ENCODE peak calls at places on chromosomes 7 and 10, in ten cellular contexts. One of them, this sample, is unnamed.

GRCh38 chr7:134932707-134933370 is 53.5 kb upstream of the AGBL3 start:
- DNase-seq in stimulated activated CD4-positive, alpha-beta T cell treated with anti-CD3 and anti-CD28 coated beads, Interleukin-12 subunit alpha, Interleukin-12 subunit beta, amount 100 ng/mL, for 48 hours: no peak
- DNase-seq in cardiac muscle cell: peak
- DNase-seq in non-pigmented ciliary epithelial cell: no peak
- DNase-seq in breast epithelium: no peak
- DNase-seq in psoas muscle: peak
- DNase-seq in body of pancreas: no peak
- DNase-seq in NCI-H1092 treated with DMSO at 0.1 percent for 48 hours: no peak
- DNase-seq in stimulated activated CD8-positive, alpha-beta memory T cell treated with anti-CD3 and anti-CD28 coated beads, Interleukin-7, amount 100 ng/mL, for 1 hour: no peak
- DNase-seq in RKO: no peak
- DNase-seq in this sample: no peak

GRCh38 chr10:93224005-93224779 is 150.5 kb downstream of the CYP26A1 start:
- DNase-seq in stimulated activated CD4-positive, alpha-beta T cell treated with anti-CD3 and anti-CD28 coated beads, Interleukin-12 subunit alpha, Interleukin-12 subunit beta, amount 100 ng/mL, for 48 hours: no peak
- DNase-seq in cardiac muscle cell: no peak
- DNase-seq in non-pigmented ciliary epithelial cell: no peak
- DNase-seq in breast epithelium: no peak
- DNase-seq in psoas muscle: no peak
- DNase-seq in body of pancreas: no peak
- DNase-seq in NCI-H1092 treated with DMSO at 0.1 percent for 48 hours: no peak
- DNase-seq in stimulated activated CD8-positive, alpha-beta memory T cell treated with anti-CD3 and anti-CD28 coated beads, Interleukin-7, amount 100 ng/mL, for 1 hour: no peak
- DNase-seq in RKO: no peak
- DNase-seq in this sample: no peak

GRCh38 chr7:98869374-98870070 is at the start of gene TMEM130:
- DNase-seq in stimulated activated CD4-positive, alpha-beta T cell treated with anti-CD3 and anti-CD28 coated beads, Interleukin-12 subunit alpha, Interleukin-12 subunit beta, amount 100 ng/mL, for 48 hours: no peak
- DNase-seq in cardiac muscle cell: no peak
- DNase-seq in non-pigmented ciliary epithelial cell: no peak
- DNase-seq in breast epithelium: no peak
- DNase-seq in psoas muscle: no peak
- DNase-seq in body of pancreas: no peak
- DNase-seq in NCI-H1092 treated with DMSO at 0.1 percent for 48 hours: no peak
- DNase-seq in stimulated activated CD8-positive, alpha-beta memory T cell treated with anti-CD3 and anti-CD28 coated beads, Interleukin-7, amount 100 ng/mL, for 1 hour: no peak
- DNase-seq in RKO: no peak
- DNase-seq in this sample: no peak

GRCh38 chr7:50088463-50089129 is 4.5 kb downstream of the ZPBP start:
- DNase-seq in stimulated activated CD4-positive, alpha-beta T cell treated with anti-CD3 and anti-CD28 coated beads, Interleukin-12 subunit alpha, Interleukin-12 subunit beta, amount 100 ng/mL, for 48 hours: no peak
- DNase-seq in cardiac muscle cell: no peak
- DNase-seq in non-pigmented ciliary epithelial cell: no peak
- DNase-seq in breast epithelium: no peak
- DNase-seq in psoas muscle: no peak
- DNase-seq in body of pancreas: no peak
- DNase-seq in NCI-H1092 treated with DMSO at 0.1 percent for 48 hours: no peak
- DNase-seq in stimulated activated CD8-positive, alpha-beta memory T cell treated with anti-CD3 and anti-CD28 coated beads, Interleukin-7, amount 100 ng/mL, for 1 hour: no peak
- DNase-seq in RKO: peak
- DNase-seq in this sample: no peak

GRCh38 chr10:122587099-122587725 is 26.7 kb downstream of the DMBT1 start:
- DNase-seq in stimulated activated CD4-positive, alpha-beta T cell treated with anti-CD3 and anti-CD28 coated beads, Interleukin-12 subunit alpha, Interleukin-12 subunit beta, amount 100 ng/mL, for 48 hours: no peak
- DNase-seq in cardiac muscle cell: no peak
- DNase-seq in non-pigmented ciliary epithelial cell: no peak
- DNase-seq in breast epithelium: no peak
- DNase-seq in psoas muscle: no peak
- DNase-seq in body of pancreas: no peak
- DNase-seq in NCI-H1092 treated with DMSO at 0.1 percent for 48 hours: no peak
- DNase-seq in stimulated activated CD8-positive, alpha-beta memory T cell treated with anti-CD3 and anti-CD28 coated beads, Interleukin-7, amount 100 ng/mL, for 1 hour: no peak
- DNase-seq in RKO: no peak
- DNase-seq in this sample: no peak

GRCh38 chr10:112362833-112363232 is 11.1 kb upstream of the ACSL5 start:
- DNase-seq in stimulated activated CD4-positive, alpha-beta T cell treated with anti-CD3 and anti-CD28 coated beads, Interleukin-12 subunit alpha, Interleukin-12 subunit beta, amount 100 ng/mL, for 48 hours: no peak
- DNase-seq in cardiac muscle cell: peak
- DNase-seq in non-pigmented ciliary epithelial cell: no peak
- DNase-seq in breast epithelium: no peak
- DNase-seq in psoas muscle: peak
- DNase-seq in body of pancreas: no peak
- DNase-seq in NCI-H1092 treated with DMSO at 0.1 percent for 48 hours: no peak
- DNase-seq in stimulated activated CD8-positive, alpha-beta memory T cell treated with anti-CD3 and anti-CD28 coated beads, Interleukin-7, amount 100 ng/mL, for 1 hour: no peak
- DNase-seq in RKO: no peak
- DNase-seq in this sample: no peak

GRCh38 chr10:68871731-68872342 is 29.3 kb upstream of the DDX50 start:
- DNase-seq in stimulated activated CD4-positive, alpha-beta T cell treated with anti-CD3 and anti-CD28 coated beads, Interleukin-12 subunit alpha, Interleukin-12 subunit beta, amount 100 ng/mL, for 48 hours: no peak
- DNase-seq in cardiac muscle cell: peak
- DNase-seq in non-pigmented ciliary epithelial cell: peak
- DNase-seq in breast epithelium: no peak
- DNase-seq in psoas muscle: no peak
- DNase-seq in body of pancreas: no peak
- DNase-seq in NCI-H1092 treated with DMSO at 0.1 percent for 48 hours: peak
- DNase-seq in stimulated activated CD8-positive, alpha-beta memory T cell treated with anti-CD3 and anti-CD28 coated beads, Interleukin-7, amount 100 ng/mL, for 1 hour: no peak
- DNase-seq in RKO: no peak
- DNase-seq in this sample: peak

GRCh38 chr10:58266003-58266825 is 1.5 kb downstream of the IPMK start:
- DNase-seq in stimulated activated CD4-positive, alpha-beta T cell treated with anti-CD3 and anti-CD28 coated beads, Interleukin-12 subunit alpha, Interleukin-12 subunit beta, amount 100 ng/mL, for 48 hours: no peak
- DNase-seq in cardiac muscle cell: peak
- DNase-seq in non-pigmented ciliary epithelial cell: no peak
- DNase-seq in breast epithelium: no peak
- DNase-seq in psoas muscle: no peak
- DNase-seq in body of pancreas: no peak
- DNase-seq in NCI-H1092 treated with DMSO at 0.1 percent for 48 hours: no peak
- DNase-seq in stimulated activated CD8-positive, alpha-beta memory T cell treated with anti-CD3 and anti-CD28 coated beads, Interleukin-7, amount 100 ng/mL, for 1 hour: no peak
- DNase-seq in RKO: peak
- DNase-seq in this sample: no peak

GRCh38 chr7:6056616-6057015 is 25.4 kb downstream of the ANKRD61 start:
- DNase-seq in stimulated activated CD4-positive, alpha-beta T cell treated with anti-CD3 and anti-CD28 coated beads, Interleukin-12 subunit alpha, Interleukin-12 subunit beta, amount 100 ng/mL, for 48 hours: no peak
- DNase-seq in cardiac muscle cell: no peak
- DNase-seq in non-pigmented ciliary epithelial cell: no peak
- DNase-seq in breast epithelium: no peak
- DNase-seq in psoas muscle: no peak
- DNase-seq in body of pancreas: no peak
- DNase-seq in NCI-H1092 treated with DMSO at 0.1 percent for 48 hours: no peak
- DNase-seq in stimulated activated CD8-positive, alpha-beta memory T cell treated with anti-CD3 and anti-CD28 coated beads, Interleukin-7, amount 100 ng/mL, for 1 hour: no peak
- DNase-seq in RKO: no peak
- DNase-seq in this sample: no peak

GRCh38 chr7:30468791-30469190 is 9.8 kb downstream of the NOD1 start:
- DNase-seq in stimulated activated CD4-positive, alpha-beta T cell treated with anti-CD3 and anti-CD28 coated beads, Interleukin-12 subunit alpha, Interleukin-12 subunit beta, amount 100 ng/mL, for 48 hours: no peak
- DNase-seq in cardiac muscle cell: peak
- DNase-seq in non-pigmented ciliary epithelial cell: no peak
- DNase-seq in breast epithelium: no peak
- DNase-seq in psoas muscle: peak
- DNase-seq in body of pancreas: no peak
- DNase-seq in NCI-H1092 treated with DMSO at 0.1 percent for 48 hours: no peak
- DNase-seq in stimulated activated CD8-positive, alpha-beta memory T cell treated with anti-CD3 and anti-CD28 coated beads, Interleukin-7, amount 100 ng/mL, for 1 hour: no peak
- DNase-seq in RKO: no peak
- DNase-seq in this sample: peak

GRCh38 chr10:93475871-93476270 is 6.3 kb downstream of the MYOF start:
- DNase-seq in stimulated activated CD4-positive, alpha-beta T cell treated with anti-CD3 and anti-CD28 coated beads, Interleukin-12 subunit alpha, Interleukin-12 subunit beta, amount 100 ng/mL, for 48 hours: no peak
- DNase-seq in cardiac muscle cell: no peak
- DNase-seq in non-pigmented ciliary epithelial cell: no peak
- DNase-seq in breast epithelium: no peak
- DNase-seq in psoas muscle: no peak
- DNase-seq in body of pancreas: no peak
- DNase-seq in NCI-H1092 treated with DMSO at 0.1 percent for 48 hours: no peak
- DNase-seq in stimulated activated CD8-positive, alpha-beta memory T cell treated with anti-CD3 and anti-CD28 coated beads, Interleukin-7, amount 100 ng/mL, for 1 hour: no peak
- DNase-seq in RKO: peak
- DNase-seq in this sample: no peak

GRCh38 chr10:51000976-51001375 is 73.3 kb upstream of the PRKG1 start:
- DNase-seq in stimulated activated CD4-positive, alpha-beta T cell treated with anti-CD3 and anti-CD28 coated beads, Interleukin-12 subunit alpha, Interleukin-12 subunit beta, amount 100 ng/mL, for 48 hours: no peak
- DNase-seq in cardiac muscle cell: peak
- DNase-seq in non-pigmented ciliary epithelial cell: no peak
- DNase-seq in breast epithelium: no peak
- DNase-seq in psoas muscle: no peak
- DNase-seq in body of pancreas: no peak
- DNase-seq in NCI-H1092 treated with DMSO at 0.1 percent for 48 hours: no peak
- DNase-seq in stimulated activated CD8-positive, alpha-beta memory T cell treated with anti-CD3 and anti-CD28 coated beads, Interleukin-7, amount 100 ng/mL, for 1 hour: no peak
- DNase-seq in RKO: no peak
- DNase-seq in this sample: no peak

GRCh38 chr7:158139499-158139898 is 448.1 kb downstream of the PTPRN2 start:
- DNase-seq in stimulated activated CD4-positive, alpha-beta T cell treated with anti-CD3 and anti-CD28 coated beads, Interleukin-12 subunit alpha, Interleukin-12 subunit beta, amount 100 ng/mL, for 48 hours: no peak
- DNase-seq in cardiac muscle cell: no peak
- DNase-seq in non-pigmented ciliary epithelial cell: no peak
- DNase-seq in breast epithelium: no peak
- DNase-seq in psoas muscle: no peak
- DNase-seq in body of pancreas: no peak
- DNase-seq in NCI-H1092 treated with DMSO at 0.1 percent for 48 hours: no peak
- DNase-seq in stimulated activated CD8-positive, alpha-beta memory T cell treated with anti-CD3 and anti-CD28 coated beads, Interleukin-7, amount 100 ng/mL, for 1 hour: no peak
- DNase-seq in RKO: no peak
- DNase-seq in this sample: no peak

GRCh38 chr7:113094517-113095249 is 8.1 kb upstream of the GPR85 start:
- DNase-seq in stimulated activated CD4-positive, alpha-beta T cell treated with anti-CD3 and anti-CD28 coated beads, Interleukin-12 subunit alpha, Interleukin-12 subunit beta, amount 100 ng/mL, for 48 hours: no peak
- DNase-seq in cardiac muscle cell: no peak
- DNase-seq in non-pigmented ciliary epithelial cell: no peak
- DNase-seq in breast epithelium: no peak
- DNase-seq in psoas muscle: no peak
- DNase-seq in body of pancreas: no peak
- DNase-seq in NCI-H1092 treated with DMSO at 0.1 percent for 48 hours: no peak
- DNase-seq in stimulated activated CD8-positive, alpha-beta memory T cell treated with anti-CD3 and anti-CD28 coated beads, Interleukin-7, amount 100 ng/mL, for 1 hour: no peak
- DNase-seq in RKO: no peak
- DNase-seq in this sample: no peak

GRCh38 chr10:12564173-12564572 is 214.8 kb downstream of the CAMK1D start:
- DNase-seq in stimulated activated CD4-positive, alpha-beta T cell treated with anti-CD3 and anti-CD28 coated beads, Interleukin-12 subunit alpha, Interleukin-12 subunit beta, amount 100 ng/mL, for 48 hours: no peak
- DNase-seq in cardiac muscle cell: peak
- DNase-seq in non-pigmented ciliary epithelial cell: peak
- DNase-seq in breast epithelium: no peak
- DNase-seq in psoas muscle: no peak
- DNase-seq in body of pancreas: no peak
- DNase-seq in NCI-H1092 treated with DMSO at 0.1 percent for 48 hours: no peak
- DNase-seq in stimulated activated CD8-positive, alpha-beta memory T cell treated with anti-CD3 and anti-CD28 coated beads, Interleukin-7, amount 100 ng/mL, for 1 hour: no peak
- DNase-seq in RKO: no peak
- DNase-seq in this sample: no peak

GRCh38 chr7:4738711-4739527 is 36.5 kb upstream of the AP5Z1 start:
- DNase-seq in stimulated activated CD4-positive, alpha-beta T cell treated with anti-CD3 and anti-CD28 coated beads, Interleukin-12 subunit alpha, Interleukin-12 subunit beta, amount 100 ng/mL, for 48 hours: no peak
- DNase-seq in cardiac muscle cell: peak
- DNase-seq in non-pigmented ciliary epithelial cell: peak
- DNase-seq in breast epithelium: no peak
- DNase-seq in psoas muscle: peak
- DNase-seq in body of pancreas: peak
- DNase-seq in NCI-H1092 treated with DMSO at 0.1 percent for 48 hours: peak
- DNase-seq in stimulated activated CD8-positive, alpha-beta memory T cell treated with anti-CD3 and anti-CD28 coated beads, Interleukin-7, amount 100 ng/mL, for 1 hour: no peak
- DNase-seq in RKO: peak
- DNase-seq in this sample: peak

GRCh38 chr10:88652621-88653020 is 11.6 kb upstream of the LIPF start:
- DNase-seq in stimulated activated CD4-positive, alpha-beta T cell treated with anti-CD3 and anti-CD28 coated beads, Interleukin-12 subunit alpha, Interleukin-12 subunit beta, amount 100 ng/mL, for 48 hours: no peak
- DNase-seq in cardiac muscle cell: no peak
- DNase-seq in non-pigmented ciliary epithelial cell: no peak
- DNase-seq in breast epithelium: no peak
- DNase-seq in psoas muscle: no peak
- DNase-seq in body of pancreas: no peak
- DNase-seq in NCI-H1092 treated with DMSO at 0.1 percent for 48 hours: no peak
- DNase-seq in stimulated activated CD8-positive, alpha-beta memory T cell treated with anti-CD3 and anti-CD28 coated beads, Interleukin-7, amount 100 ng/mL, for 1 hour: no peak
- DNase-seq in RKO: no peak
- DNase-seq in this sample: no peak

GRCh38 chr7:45001138-45001694 is 1.2 kb downstream of the CCM2 start:
- DNase-seq in stimulated activated CD4-positive, alpha-beta T cell treated with anti-CD3 and anti-CD28 coated beads, Interleukin-12 subunit alpha, Interleukin-12 subunit beta, amount 100 ng/mL, for 48 hours: no peak
- DNase-seq in cardiac muscle cell: no peak
- DNase-seq in non-pigmented ciliary epithelial cell: no peak
- DNase-seq in breast epithelium: no peak
- DNase-seq in psoas muscle: no peak
- DNase-seq in body of pancreas: peak
- DNase-seq in NCI-H1092 treated with DMSO at 0.1 percent for 48 hours: no peak
- DNase-seq in stimulated activated CD8-positive, alpha-beta memory T cell treated with anti-CD3 and anti-CD28 coated beads, Interleukin-7, amount 100 ng/mL, for 1 hour: no peak
- DNase-seq in RKO: peak
- DNase-seq in this sample: no peak

GRCh38 chr7:145784809-145785780 is 331.5 kb upstream of the CNTNAP2 start:
- DNase-seq in stimulated activated CD4-positive, alpha-beta T cell treated with anti-CD3 and anti-CD28 coated beads, Interleukin-12 subunit alpha, Interleukin-12 subunit beta, amount 100 ng/mL, for 48 hours: no peak
- DNase-seq in cardiac muscle cell: no peak
- DNase-seq in non-pigmented ciliary epithelial cell: no peak
- DNase-seq in breast epithelium: no peak
- DNase-seq in psoas muscle: no peak
- DNase-seq in body of pancreas: no peak
- DNase-seq in NCI-H1092 treated with DMSO at 0.1 percent for 48 hours: no peak
- DNase-seq in stimulated activated CD8-positive, alpha-beta memory T cell treated with anti-CD3 and anti-CD28 coated beads, Interleukin-7, amount 100 ng/mL, for 1 hour: no peak
- DNase-seq in RKO: no peak
- DNase-seq in this sample: no peak

GRCh38 chr7:298375-298702 is 8.4 kb downstream of the FOXL3 start:
- DNase-seq in stimulated activated CD4-positive, alpha-beta T cell treated with anti-CD3 and anti-CD28 coated beads, Interleukin-12 subunit alpha, Interleukin-12 subunit beta, amount 100 ng/mL, for 48 hours: no peak
- DNase-seq in cardiac muscle cell: no peak
- DNase-seq in non-pigmented ciliary epithelial cell: no peak
- DNase-seq in breast epithelium: peak
- DNase-seq in psoas muscle: no peak
- DNase-seq in body of pancreas: no peak
- DNase-seq in NCI-H1092 treated with DMSO at 0.1 percent for 48 hours: no peak
- DNase-seq in stimulated activated CD8-positive, alpha-beta memory T cell treated with anti-CD3 and anti-CD28 coated beads, Interleukin-7, amount 100 ng/mL, for 1 hour: no peak
- DNase-seq in RKO: no peak
- DNase-seq in this sample: no peak

GRCh38 chr7:29839302-29839701 is 33.0 kb downstream of the WIPF3 start:
- DNase-seq in stimulated activated CD4-positive, alpha-beta T cell treated with anti-CD3 and anti-CD28 coated beads, Interleukin-12 subunit alpha, Interleukin-12 subunit beta, amount 100 ng/mL, for 48 hours: no peak
- DNase-seq in cardiac muscle cell: peak
- DNase-seq in non-pigmented ciliary epithelial cell: peak
- DNase-seq in breast epithelium: no peak
- DNase-seq in psoas muscle: peak
- DNase-seq in body of pancreas: peak
- DNase-seq in NCI-H1092 treated with DMSO at 0.1 percent for 48 hours: no peak
- DNase-seq in stimulated activated CD8-positive, alpha-beta memory T cell treated with anti-CD3 and anti-CD28 coated beads, Interleukin-7, amount 100 ng/mL, for 1 hour: no peak
- DNase-seq in RKO: peak
- DNase-seq in this sample: peak

GRCh38 chr7:106610996-106611886 is 49.7 kb downstream of the CCDC71L start:
- DNase-seq in stimulated activated CD4-positive, alpha-beta T cell treated with anti-CD3 and anti-CD28 coated beads, Interleukin-12 subunit alpha, Interleukin-12 subunit beta, amount 100 ng/mL, for 48 hours: no peak
- DNase-seq in cardiac muscle cell: peak
- DNase-seq in non-pigmented ciliary epithelial cell: no peak
- DNase-seq in breast epithelium: no peak
- DNase-seq in psoas muscle: no peak
- DNase-seq in body of pancreas: no peak
- DNase-seq in NCI-H1092 treated with DMSO at 0.1 percent for 48 hours: peak
- DNase-seq in stimulated activated CD8-positive, alpha-beta memory T cell treated with anti-CD3 and anti-CD28 coated beads, Interleukin-7, amount 100 ng/mL, for 1 hour: no peak
- DNase-seq in RKO: no peak
- DNase-seq in this sample: peak

GRCh38 chr10:111974325-111974724 is 209.2 kb downstream of the GPAM start:
- DNase-seq in stimulated activated CD4-positive, alpha-beta T cell treated with anti-CD3 and anti-CD28 coated beads, Interleukin-12 subunit alpha, Interleukin-12 subunit beta, amount 100 ng/mL, for 48 hours: no peak
- DNase-seq in cardiac muscle cell: no peak
- DNase-seq in non-pigmented ciliary epithelial cell: no peak
- DNase-seq in breast epithelium: no peak
- DNase-seq in psoas muscle: no peak
- DNase-seq in body of pancreas: no peak
- DNase-seq in NCI-H1092 treated with DMSO at 0.1 percent for 48 hours: no peak
- DNase-seq in stimulated activated CD8-positive, alpha-beta memory T cell treated with anti-CD3 and anti-CD28 coated beads, Interleukin-7, amount 100 ng/mL, for 1 hour: no peak
- DNase-seq in RKO: no peak
- DNase-seq in this sample: no peak

GRCh38 chr10:26278295-26278694 is 61.7 kb downstream of the GAD2 start:
- DNase-seq in stimulated activated CD4-positive, alpha-beta T cell treated with anti-CD3 and anti-CD28 coated beads, Interleukin-12 subunit alpha, Interleukin-12 subunit beta, amount 100 ng/mL, for 48 hours: no peak
- DNase-seq in cardiac muscle cell: no peak
- DNase-seq in non-pigmented ciliary epithelial cell: no peak
- DNase-seq in breast epithelium: no peak
- DNase-seq in psoas muscle: no peak
- DNase-seq in body of pancreas: no peak
- DNase-seq in NCI-H1092 treated with DMSO at 0.1 percent for 48 hours: no peak
- DNase-seq in stimulated activated CD8-positive, alpha-beta memory T cell treated with anti-CD3 and anti-CD28 coated beads, Interleukin-7, amount 100 ng/mL, for 1 hour: no peak
- DNase-seq in RKO: no peak
- DNase-seq in this sample: no peak

GRCh38 chr10:61897671-61898434 is 3.6 kb upstream of the ARID5B start:
- DNase-seq in stimulated activated CD4-positive, alpha-beta T cell treated with anti-CD3 and anti-CD28 coated beads, Interleukin-12 subunit alpha, Interleukin-12 subunit beta, amount 100 ng/mL, for 48 hours: no peak
- DNase-seq in cardiac muscle cell: peak
- DNase-seq in non-pigmented ciliary epithelial cell: no peak
- DNase-seq in breast epithelium: no peak
- DNase-seq in psoas muscle: no peak
- DNase-seq in body of pancreas: peak
- DNase-seq in NCI-H1092 treated with DMSO at 0.1 percent for 48 hours: peak
- DNase-seq in stimulated activated CD8-positive, alpha-beta memory T cell treated with anti-CD3 and anti-CD28 coated beads, Interleukin-7, amount 100 ng/mL, for 1 hour: no peak
- DNase-seq in RKO: peak
- DNase-seq in this sample: no peak

GRCh38 chr10:69883680-69884375 is 82.1 kb downstream of the COL13A1 start:
- DNase-seq in stimulated activated CD4-positive, alpha-beta T cell treated with anti-CD3 and anti-CD28 coated beads, Interleukin-12 subunit alpha, Interleukin-12 subunit beta, amount 100 ng/mL, for 48 hours: no peak
- DNase-seq in cardiac muscle cell: no peak
- DNase-seq in non-pigmented ciliary epithelial cell: no peak
- DNase-seq in breast epithelium: no peak
- DNase-seq in psoas muscle: no peak
- DNase-seq in body of pancreas: no peak
- DNase-seq in NCI-H1092 treated with DMSO at 0.1 percent for 48 hours: no peak
- DNase-seq in stimulated activated CD8-positive, alpha-beta memory T cell treated with anti-CD3 and anti-CD28 coated beads, Interleukin-7, amount 100 ng/mL, for 1 hour: no peak
- DNase-seq in RKO: no peak
- DNase-seq in this sample: no peak

GRCh38 chr10:689433-690226 is at the start of gene DIP2C:
- DNase-seq in stimulated activated CD4-positive, alpha-beta T cell treated with anti-CD3 and anti-CD28 coated beads, Interleukin-12 subunit alpha, Interleukin-12 subunit beta, amount 100 ng/mL, for 48 hours: no peak
- DNase-seq in cardiac muscle cell: peak
- DNase-seq in non-pigmented ciliary epithelial cell: no peak
- DNase-seq in breast epithelium: no peak
- DNase-seq in psoas muscle: peak
- DNase-seq in body of pancreas: peak
- DNase-seq in NCI-H1092 treated with DMSO at 0.1 percent for 48 hours: no peak
- DNase-seq in stimulated activated CD8-positive, alpha-beta memory T cell treated with anti-CD3 and anti-CD28 coated beads, Interleukin-7, amount 100 ng/mL, for 1 hour: no peak
- DNase-seq in RKO: peak
- DNase-seq in this sample: no peak

GRCh38 chr7:122307228-122307619 is 2.7 kb upstream of the FEZF1 start:
- DNase-seq in stimulated activated CD4-positive, alpha-beta T cell treated with anti-CD3 and anti-CD28 coated beads, Interleukin-12 subunit alpha, Interleukin-12 subunit beta, amount 100 ng/mL, for 48 hours: no peak
- DNase-seq in cardiac muscle cell: no peak
- DNase-seq in non-pigmented ciliary epithelial cell: no peak
- DNase-seq in breast epithelium: no peak
- DNase-seq in psoas muscle: no peak
- DNase-seq in body of pancreas: no peak
- DNase-seq in NCI-H1092 treated with DMSO at 0.1 percent for 48 hours: no peak
- DNase-seq in stimulated activated CD8-positive, alpha-beta memory T cell treated with anti-CD3 and anti-CD28 coated beads, Interleukin-7, amount 100 ng/mL, for 1 hour: no peak
- DNase-seq in RKO: no peak
- DNase-seq in this sample: no peak

This sample was measured in AG09309.